ENCODE peak calls at places on chromosomes 1 and 21, in ten cellular contexts. B, H, I, U, Y, R, D, E, S and X are unnamed samples.

GRCh38 chr1:94707321-94708298 is 112.5 kb upstream of the SLC44A3 start:
- DNase-seq in B (no peak), U (no peak), D (no peak), R (no peak), S (peak), E (no peak), H (no peak), Y (no peak), I (no peak), X (no peak)

GRCh38 chr1:76005755-76006154 is 68.8 kb upstream of the ST6GALNAC3 start:
- DNase-seq in R (no peak), I (no peak), B (no peak), U (no peak), E (no peak), H (no peak), S (no peak), D (no peak), Y (no peak), X (no peak)

GRCh38 chr1:207186503-207186902 is 82.5 kb downstream of the C4BPA start:
- DNase-seq in H (peak), B (peak), Y (no peak), R (no peak), D (no peak), S (no peak), U (no peak), I (no peak), E (no peak), X (no peak)

GRCh38 chr1:231584117-231584516 is 42.5 kb upstream of the DISC1 start:
- DNase-seq in U (no peak), R (no peak), D (no peak), H (peak), Y (no peak), E (no peak), S (no peak), B (peak), I (no peak), X (no peak)

GRCh38 chr1:53047737-53048344 is 14.2 kb upstream of the PODN start:
- DNase-seq in I (no peak), S (no peak), H (peak), E (no peak), R (no peak), B (peak), Y (no peak), U (no peak), D (no peak), X (no peak)

GRCh38 chr1:109078317-109078716 is 2.5 kb upstream of the TAF13 start:
- DNase-seq in Y (no peak), I (no peak), S (no peak), R (no peak), U (no peak), D (no peak), H (no peak), E (no peak), B (no peak), X (no peak)

GRCh38 chr1:17908945-17909344 is 153.8 kb downstream of the ACTL8 start:
- DNase-seq in R (no peak), I (no peak), E (no peak), S (no peak), Y (no peak), D (no peak), B (no peak), U (no peak), H (no peak), X (no peak)

GRCh38 chr1:215631489-215631888 is 64.4 kb downstream of the KCTD3 start:
- DNase-seq in E (no peak), H (peak), U (no peak), S (no peak), Y (no peak), R (no peak), B (peak), I (no peak), D (no peak), X (no peak)

GRCh38 chr1:19395678-19396192 is 83.6 kb downstream of the SLC66A1 start:
- DNase-seq in B (peak), D (no peak), Y (no peak), S (no peak), R (no peak), U (no peak), I (no peak), H (peak), E (no peak), X (no peak)

GRCh38 chr1:214694769-214695168 is 91.8 kb downstream of the CENPF start:
- DNase-seq in R (no peak), E (no peak), D (no peak), S (no peak), U (no peak), Y (no peak), I (no peak), B (peak), H (no peak), X (no peak)

GRCh38 chr1:145730900-145731299 is 11.6 kb downstream of the CD160 start:
- DNase-seq in B (no peak), D (no peak), Y (no peak), S (no peak), H (no peak), E (no peak), R (no peak), I (no peak), U (no peak), X (no peak)

GRCh38 chr1:74375376-74375775 is 137.0 kb downstream of the LRRC53 start:
- DNase-seq in R (no peak), E (no peak), Y (no peak), B (no peak), S (no peak), D (no peak), H (no peak), I (no peak), U (no peak), X (no peak)

GRCh38 chr21:45551316-45551715 is 9.1 kb upstream of the SLC19A1 start:
- DNase-seq in U (no peak), S (no peak), B (peak), H (peak), R (peak), Y (no peak), E (peak), D (no peak), I (peak), X (peak)

GRCh38 chr1:8121261-8122159 is 95.4 kb upstream of the ERRFI1 start:
- DNase-seq in I (no peak), Y (no peak), D (no peak), B (peak), S (no peak), E (no peak), U (no peak), H (no peak), R (no peak), X (peak)

GRCh38 chr1:10649484-10650201 is 146.8 kb downstream of the CASZ1 start:
- DNase-seq in H (no peak), D (no peak), Y (no peak), B (no peak), R (no peak), I (no peak), S (no peak), U (no peak), E (no peak), X (no peak)

GRCh38 chr1:225822655-225823403 is 12.9 kb downstream of the EPHX1 start:
- DNase-seq in D (no peak), Y (no peak), H (no peak), R (no peak), S (no peak), U (no peak), E (no peak), I (no peak), B (no peak), X (peak)

GRCh38 chr21:15754640-15755039 is 24.9 kb downstream of the USP25 start:
- DNase-seq in U (no peak), H (peak), D (no peak), B (peak), I (no peak), R (no peak), S (no peak), E (no peak), Y (no peak), X (no peak)

GRCh38 chr21:35191754-35192153 is 142.7 kb upstream of the RUNX1 start:
- DNase-seq in R (no peak), I (no peak), Y (no peak), B (no peak), U (no peak), S (no peak), D (no peak), E (no peak), H (no peak), X (no peak)